ENCODE peak calls at places on chromosomes 1 and 21, in six cellular contexts. One of them, this sample, is unnamed.

GRCh38 chr1:44235794-44236193 is 22.5 kb downstream of the DMAP1 start:
- DNase-seq in stimulated activated CD4-positive, alpha-beta T cell treated with anti-CD3 and anti-CD28 coated beads, Interleukin-2, amount 100 ng/mL, for 48 hours: no peak
- DNase-seq in hypothalamus: no peak
- DNase-seq in myocyte: no peak
- DNase-seq in CD8-positive, alpha-beta T cell: no peak
- DNase-seq in IMR-90: no peak
- DNase-seq in this sample: no peak

GRCh38 chr1:218250492-218250891 is 34.6 kb upstream of the RRP15 start:
- DNase-seq in CD8-positive, alpha-beta T cell: no peak
- DNase-seq in myocyte: no peak
- DNase-seq in stimulated activated CD4-positive, alpha-beta T cell treated with anti-CD3 and anti-CD28 coated beads, Interleukin-2, amount 100 ng/mL, for 48 hours: no peak
- DNase-seq in IMR-90: no peak
- DNase-seq in hypothalamus: no peak
- DNase-seq in this sample: no peak

GRCh38 chr1:99465176-99465900 is 180.6 kb upstream of the PALMD start:
- DNase-seq in CD8-positive, alpha-beta T cell: no peak
- DNase-seq in stimulated activated CD4-positive, alpha-beta T cell treated with anti-CD3 and anti-CD28 coated beads, Interleukin-2, amount 100 ng/mL, for 48 hours: no peak
- DNase-seq in hypothalamus: no peak
- DNase-seq in IMR-90: peak
- DNase-seq in myocyte: peak
- DNase-seq in this sample: peak

GRCh38 chr1:153614189-153614900 is 1.4 kb upstream of the S100A16 start:
- DNase-seq in myocyte: no peak
- DNase-seq in hypothalamus: no peak
- DNase-seq in IMR-90: no peak
- DNase-seq in stimulated activated CD4-positive, alpha-beta T cell treated with anti-CD3 and anti-CD28 coated beads, Interleukin-2, amount 100 ng/mL, for 48 hours: no peak
- DNase-seq in CD8-positive, alpha-beta T cell: no peak
- DNase-seq in this sample: no peak

GRCh38 chr1:86703696-86704455 is 500 bp upstream of the SH3GLB1 start:
- DNase-seq in hypothalamus: no peak
- DNase-seq in IMR-90: no peak
- DNase-seq in stimulated activated CD4-positive, alpha-beta T cell treated with anti-CD3 and anti-CD28 coated beads, Interleukin-2, amount 100 ng/mL, for 48 hours: peak
- DNase-seq in myocyte: no peak
- DNase-seq in CD8-positive, alpha-beta T cell: no peak
- DNase-seq in this sample: no peak

GRCh38 chr1:99554727-99555126 is 91.2 kb upstream of the PALMD start:
- DNase-seq in CD8-positive, alpha-beta T cell: no peak
- DNase-seq in hypothalamus: no peak
- DNase-seq in IMR-90: no peak
- DNase-seq in myocyte: no peak
- DNase-seq in stimulated activated CD4-positive, alpha-beta T cell treated with anti-CD3 and anti-CD28 coated beads, Interleukin-2, amount 100 ng/mL, for 48 hours: no peak
- DNase-seq in this sample: no peak

GRCh38 chr1:32112800-32113375 is 5.0 kb downstream of the KPNA6 start:
- DNase-seq in hypothalamus: no peak
- DNase-seq in IMR-90: no peak
- DNase-seq in CD8-positive, alpha-beta T cell: no peak
- DNase-seq in myocyte: no peak
- DNase-seq in stimulated activated CD4-positive, alpha-beta T cell treated with anti-CD3 and anti-CD28 coated beads, Interleukin-2, amount 100 ng/mL, for 48 hours: no peak
- DNase-seq in this sample: no peak

GRCh38 chr1:116466810-116467557 is 93.9 kb downstream of the ATP1A1 start:
- DNase-seq in IMR-90: no peak
- DNase-seq in stimulated activated CD4-positive, alpha-beta T cell treated with anti-CD3 and anti-CD28 coated beads, Interleukin-2, amount 100 ng/mL, for 48 hours: no peak
- DNase-seq in hypothalamus: no peak
- DNase-seq in myocyte: no peak
- DNase-seq in CD8-positive, alpha-beta T cell: no peak
- DNase-seq in this sample: no peak

GRCh38 chr1:181456551-181456950 is 26.8 kb upstream of the CACNA1E start:
- DNase-seq in IMR-90: no peak
- DNase-seq in myocyte: no peak
- DNase-seq in CD8-positive, alpha-beta T cell: no peak
- DNase-seq in hypothalamus: no peak
- DNase-seq in stimulated activated CD4-positive, alpha-beta T cell treated with anti-CD3 and anti-CD28 coated beads, Interleukin-2, amount 100 ng/mL, for 48 hours: no peak
- DNase-seq in this sample: no peak

GRCh38 chr21:44418108-44418875 is 37.0 kb upstream of the LRRC3 start:
- DNase-seq in CD8-positive, alpha-beta T cell: no peak
- DNase-seq in IMR-90: no peak
- DNase-seq in stimulated activated CD4-positive, alpha-beta T cell treated with anti-CD3 and anti-CD28 coated beads, Interleukin-2, amount 100 ng/mL, for 48 hours: no peak
- DNase-seq in hypothalamus: no peak
- DNase-seq in myocyte: no peak
- DNase-seq in this sample: no peak

GRCh38 chr21:29260461-29260860 is 38.3 kb upstream of the BACH1 start:
- DNase-seq in myocyte: no peak
- DNase-seq in hypothalamus: no peak
- DNase-seq in CD8-positive, alpha-beta T cell: no peak
- DNase-seq in stimulated activated CD4-positive, alpha-beta T cell treated with anti-CD3 and anti-CD28 coated beads, Interleukin-2, amount 100 ng/mL, for 48 hours: no peak
- DNase-seq in IMR-90: no peak
- DNase-seq in this sample: no peak

GRCh38 chr1:61192666-61193325 is 110.4 kb downstream of the NFIA start:
- DNase-seq in hypothalamus: no peak
- DNase-seq in myocyte: no peak
- DNase-seq in stimulated activated CD4-positive, alpha-beta T cell treated with anti-CD3 and anti-CD28 coated beads, Interleukin-2, amount 100 ng/mL, for 48 hours: no peak
- DNase-seq in IMR-90: no peak
- DNase-seq in CD8-positive, alpha-beta T cell: no peak
- DNase-seq in this sample: no peak

GRCh38 chr1:46166521-46167462 is 8.1 kb upstream of the TSPAN1 start:
- DNase-seq in hypothalamus: peak
- DNase-seq in CD8-positive, alpha-beta T cell: no peak
- DNase-seq in myocyte: no peak
- DNase-seq in IMR-90: no peak
- DNase-seq in stimulated activated CD4-positive, alpha-beta T cell treated with anti-CD3 and anti-CD28 coated beads, Interleukin-2, amount 100 ng/mL, for 48 hours: no peak
- DNase-seq in this sample: no peak

GRCh38 chr1:155091071-155092051 is 12.7 kb downstream of the EFNA3 start:
- DNase-seq in hypothalamus: peak
- DNase-seq in CD8-positive, alpha-beta T cell: peak
- DNase-seq in myocyte: peak
- DNase-seq in IMR-90: peak
- DNase-seq in stimulated activated CD4-positive, alpha-beta T cell treated with anti-CD3 and anti-CD28 coated beads, Interleukin-2, amount 100 ng/mL, for 48 hours: peak
- DNase-seq in this sample: peak

GRCh38 chr1:94807742-94808491 is 12.2 kb upstream of the SLC44A3 start:
- DNase-seq in myocyte: no peak
- DNase-seq in IMR-90: peak
- DNase-seq in CD8-positive, alpha-beta T cell: no peak
- DNase-seq in stimulated activated CD4-positive, alpha-beta T cell treated with anti-CD3 and anti-CD28 coated beads, Interleukin-2, amount 100 ng/mL, for 48 hours: no peak
- DNase-seq in hypothalamus: no peak
- DNase-seq in this sample: no peak

GRCh38 chr1:151006331-151007052 is at the start of gene MINDY1:
- DNase-seq in myocyte: peak
- DNase-seq in stimulated activated CD4-positive, alpha-beta T cell treated with anti-CD3 and anti-CD28 coated beads, Interleukin-2, amount 100 ng/mL, for 48 hours: peak
- DNase-seq in CD8-positive, alpha-beta T cell: no peak
- DNase-seq in hypothalamus: peak
- DNase-seq in IMR-90: peak
- DNase-seq in this sample: peak

GRCh38 chr21:15121097-15121654 is 56.4 kb upstream of the NRIP1 start:
- DNase-seq in CD8-positive, alpha-beta T cell: no peak
- DNase-seq in stimulated activated CD4-positive, alpha-beta T cell treated with anti-CD3 and anti-CD28 coated beads, Interleukin-2, amount 100 ng/mL, for 48 hours: no peak
- DNase-seq in myocyte: no peak
- DNase-seq in hypothalamus: no peak
- DNase-seq in IMR-90: no peak
- DNase-seq in this sample: no peak

GRCh38 chr1:153790282-153790995 is 15.2 kb downstream of the SLC27A3 start:
- DNase-seq in CD8-positive, alpha-beta T cell: no peak
- DNase-seq in myocyte: peak
- DNase-seq in stimulated activated CD4-positive, alpha-beta T cell treated with anti-CD3 and anti-CD28 coated beads, Interleukin-2, amount 100 ng/mL, for 48 hours: no peak
- DNase-seq in hypothalamus: peak
- DNase-seq in IMR-90: peak
- DNase-seq in this sample: peak

GRCh38 chr1:11682287-11682771 is 1.4 kb upstream of the MAD2L2 start:
- DNase-seq in CD8-positive, alpha-beta T cell: no peak
- DNase-seq in myocyte: no peak
- DNase-seq in IMR-90: no peak
- DNase-seq in stimulated activated CD4-positive, alpha-beta T cell treated with anti-CD3 and anti-CD28 coated beads, Interleukin-2, amount 100 ng/mL, for 48 hours: no peak
- DNase-seq in hypothalamus: no peak
- DNase-seq in this sample: no peak

GRCh38 chr1:57934745-57935144 is 510.9 kb upstream of the DAB1 start:
- DNase-seq in myocyte: no peak
- DNase-seq in hypothalamus: no peak
- DNase-seq in CD8-positive, alpha-beta T cell: no peak
- DNase-seq in IMR-90: no peak
- DNase-seq in stimulated activated CD4-positive, alpha-beta T cell treated with anti-CD3 and anti-CD28 coated beads, Interleukin-2, amount 100 ng/mL, for 48 hours: no peak
- DNase-seq in this sample: no peak

GRCh38 chr1:45929257-45929687 is 125.9 kb downstream of the MAST2 start:
- DNase-seq in CD8-positive, alpha-beta T cell: no peak
- DNase-seq in stimulated activated CD4-positive, alpha-beta T cell treated with anti-CD3 and anti-CD28 coated beads, Interleukin-2, amount 100 ng/mL, for 48 hours: no peak
- DNase-seq in IMR-90: peak
- DNase-seq in hypothalamus: no peak
- DNase-seq in myocyte: peak
- DNase-seq in this sample: peak

GRCh38 chr1:112337028-112337531 is 58.9 kb upstream of the CTTNBP2NL start:
- DNase-seq in CD8-positive, alpha-beta T cell: no peak
- DNase-seq in IMR-90: peak
- DNase-seq in myocyte: peak
- DNase-seq in hypothalamus: no peak
- DNase-seq in stimulated activated CD4-positive, alpha-beta T cell treated with anti-CD3 and anti-CD28 coated beads, Interleukin-2, amount 100 ng/mL, for 48 hours: peak
- DNase-seq in this sample: peak

GRCh38 chr21:36955783-36956182 is 10.7 kb downstream of the HLCS start:
- DNase-seq in stimulated activated CD4-positive, alpha-beta T cell treated with anti-CD3 and anti-CD28 coated beads, Interleukin-2, amount 100 ng/mL, for 48 hours: no peak
- DNase-seq in CD8-positive, alpha-beta T cell: no peak
- DNase-seq in hypothalamus: no peak
- DNase-seq in myocyte: no peak
- DNase-seq in IMR-90: no peak
- DNase-seq in this sample: no peak

GRCh38 chr1:56572334-56573050 is 6.9 kb downstream of the PLPP3 start:
- DNase-seq in IMR-90: no peak
- DNase-seq in CD8-positive, alpha-beta T cell: no peak
- DNase-seq in hypothalamus: no peak
- DNase-seq in myocyte: no peak
- DNase-seq in stimulated activated CD4-positive, alpha-beta T cell treated with anti-CD3 and anti-CD28 coated beads, Interleukin-2, amount 100 ng/mL, for 48 hours: no peak
- DNase-seq in this sample: no peak

GRCh38 chr1:84847253-84848247 is 45.5 kb downstream of the LPAR3 start:
- DNase-seq in IMR-90: peak
- DNase-seq in CD8-positive, alpha-beta T cell: no peak
- DNase-seq in hypothalamus: no peak
- DNase-seq in stimulated activated CD4-positive, alpha-beta T cell treated with anti-CD3 and anti-CD28 coated beads, Interleukin-2, amount 100 ng/mL, for 48 hours: peak
- DNase-seq in myocyte: peak
- DNase-seq in this sample: peak

GRCh38 chr1:207097871-207098324 is 6.1 kb upstream of the C4BPA start:
- DNase-seq in IMR-90: no peak
- DNase-seq in myocyte: no peak
- DNase-seq in stimulated activated CD4-positive, alpha-beta T cell treated with anti-CD3 and anti-CD28 coated beads, Interleukin-2, amount 100 ng/mL, for 48 hours: peak
- DNase-seq in CD8-positive, alpha-beta T cell: no peak
- DNase-seq in hypothalamus: no peak
- DNase-seq in this sample: no peak

GRCh38 chr1:100785399-100786082 is 66.0 kb downstream of the VCAM1 start:
- DNase-seq in CD8-positive, alpha-beta T cell: no peak
- DNase-seq in IMR-90: peak
- DNase-seq in stimulated activated CD4-positive, alpha-beta T cell treated with anti-CD3 and anti-CD28 coated beads, Interleukin-2, amount 100 ng/mL, for 48 hours: no peak
- DNase-seq in myocyte: peak
- DNase-seq in hypothalamus: no peak
- DNase-seq in this sample: peak

GRCh38 chr1:116495534-116495933 is 75.3 kb downstream of the CD58 start:
- DNase-seq in myocyte: no peak
- DNase-seq in IMR-90: no peak
- DNase-seq in CD8-positive, alpha-beta T cell: no peak
- DNase-seq in hypothalamus: no peak
- DNase-seq in stimulated activated CD4-positive, alpha-beta T cell treated with anti-CD3 and anti-CD28 coated beads, Interleukin-2, amount 100 ng/mL, for 48 hours: no peak
- DNase-seq in this sample: no peak

GRCh38 chr1:199704231-199704630 is 323.3 kb upstream of the NR5A2 start:
- DNase-seq in hypothalamus: no peak
- DNase-seq in myocyte: no peak
- DNase-seq in stimulated activated CD4-positive, alpha-beta T cell treated with anti-CD3 and anti-CD28 coated beads, Interleukin-2, amount 100 ng/mL, for 48 hours: no peak
- DNase-seq in IMR-90: no peak
- DNase-seq in CD8-positive, alpha-beta T cell: no peak
- DNase-seq in this sample: no peak

GRCh38 chr1:220516014-220516721 is 11.8 kb upstream of the MARK1 start:
- DNase-seq in IMR-90: no peak
- DNase-seq in stimulated activated CD4-positive, alpha-beta T cell treated with anti-CD3 and anti-CD28 coated beads, Interleukin-2, amount 100 ng/mL, for 48 hours: no peak
- DNase-seq in myocyte: no peak
- DNase-seq in CD8-positive, alpha-beta T cell: no peak
- DNase-seq in hypothalamus: no peak
- DNase-seq in this sample: no peak

GRCh38 chr1:40391688-40392145 is 18.2 kb downstream of the SMAP2 start:
- DNase-seq in stimulated activated CD4-positive, alpha-beta T cell treated with anti-CD3 and anti-CD28 coated beads, Interleukin-2, amount 100 ng/mL, for 48 hours: no peak
- DNase-seq in CD8-positive, alpha-beta T cell: no peak
- DNase-seq in IMR-90: no peak
- DNase-seq in hypothalamus: no peak
- DNase-seq in myocyte: no peak
- DNase-seq in this sample: no peak

GRCh38 chr21:45255381-45256020 is 32.2 kb downstream of the POFUT2 start:
- DNase-seq in myocyte: no peak
- DNase-seq in CD8-positive, alpha-beta T cell: no peak
- DNase-seq in hypothalamus: no peak
- DNase-seq in stimulated activated CD4-positive, alpha-beta T cell treated with anti-CD3 and anti-CD28 coated beads, Interleukin-2, amount 100 ng/mL, for 48 hours: no peak
- DNase-seq in IMR-90: no peak
- DNase-seq in this sample: no peak

GRCh38 chr1:109395602-109396512 is 1.9 kb downstream of the SORT1 start:
- DNase-seq in CD8-positive, alpha-beta T cell: no peak
- DNase-seq in IMR-90: peak
- DNase-seq in hypothalamus: no peak
- DNase-seq in myocyte: no peak
- DNase-seq in stimulated activated CD4-positive, alpha-beta T cell treated with anti-CD3 and anti-CD28 coated beads, Interleukin-2, amount 100 ng/mL, for 48 hours: no peak
- DNase-seq in this sample: no peak

GRCh38 chr1:34987018-34987417 is 1.9 kb upstream of the TMEM35B start:
- DNase-seq in CD8-positive, alpha-beta T cell: no peak
- DNase-seq in myocyte: no peak
- DNase-seq in stimulated activated CD4-positive, alpha-beta T cell treated with anti-CD3 and anti-CD28 coated beads, Interleukin-2, amount 100 ng/mL, for 48 hours: no peak
- DNase-seq in hypothalamus: no peak
- DNase-seq in IMR-90: peak
- DNase-seq in this sample: no peak